ENCODE peak calls at places on chromosome 16, in eight cellular contexts. J is GM03348; C is stimulated activated CD8-positive, alpha-beta memory T cell treated with anti-CD3 and anti-CD28 coated beads, Interleukin-2, amount 100 ng/mL, for 1 hour; A is A549; T is ACHN; E is caudate nucleus; K is thoracic aorta; I is T-cell. D is an unnamed sample.

GRCh38 chr16:473046-474043 is 47.9 kb downstream of the RAB11FIP3 start:
- DNase-seq in J (no peak), C (no peak), A (no peak), T (no peak), E (peak; percentile 39), K (no peak), I (no peak), D (no peak)

GRCh38 chr16:1194665-1195392 is 30.2 kb downstream of the TPSG1 start:
- DNase-seq in J (peak; percentile 74), C (no peak), A (no peak), T (no peak), E (no peak), K (no peak), I (no peak), D (no peak)

GRCh38 chr16:1090620-1091587 is 5.1 kb downstream of the C1QTNF8 start:
- DNase-seq in J (no peak), C (no peak), A (no peak), T (no peak), E (no peak), K (no peak), I (no peak), D (no peak)

GRCh38 chr16:4811773-4812172 is 9.3 kb upstream of the ROGDI start:
- DNase-seq in J (no peak), C (no peak), A (no peak), T (no peak), E (no peak), K (no peak), I (no peak), D (no peak)

GRCh38 chr16:9007177-9007794 is 43.6 kb upstream of the USP7 start:
- DNase-seq in J (peak; percentile 58), C (no peak), A (no peak), T (no peak), E (no peak), K (no peak), I (no peak), D (peak; percentile 8)

GRCh38 chr16:56985288-56985961 is 3.9 kb upstream of the NLRC5 start:
- DNase-seq in J (peak; percentile 94), C (no peak), A (peak; percentile 89), T (peak; percentile 89), E (no peak), K (peak; percentile 36), I (no peak), D (peak; percentile 88)

GRCh38 chr16:27232061-27232841 is 28.9 kb downstream of the KDM8 start:
- DNase-seq in J (no peak), C (no peak), A (no peak), T (no peak), E (no peak), K (no peak), I (no peak), D (no peak)

GRCh38 chr16:53083123-53083522 is 28.3 kb downstream of the CHD9 start:
- DNase-seq in J (peak; percentile 36), C (no peak), A (no peak), T (no peak), E (no peak), K (no peak), I (no peak), D (no peak)

GRCh38 chr16:70018254-70018653 is 67.1 kb downstream of the CLEC18A start:
- DNase-seq in J (no peak), C (peak; percentile 17), A (peak; percentile 10), T (peak; percentile 45), E (peak; percentile 15), K (no peak), I (peak; percentile 52), D (peak; percentile 4)

GRCh38 chr16:80116711-80117110 is 424.1 kb upstream of the DYNLRB2 start:
- DNase-seq in J (no peak), C (no peak), A (no peak), T (no peak), E (no peak), K (no peak), I (no peak), D (no peak)

GRCh38 chr16:15396948-15397594 is 1.5 kb downstream of the MPV17L start:
- DNase-seq in J (no peak), C (no peak), A (no peak), T (no peak), E (no peak), K (no peak), I (no peak), D (no peak)

GRCh38 chr16:26993988-26994387 is 72.7 kb upstream of the C16orf82 start:
- DNase-seq in J (peak; percentile 60), C (no peak), A (no peak), T (no peak), E (no peak), K (no peak), I (no peak), D (peak; percentile 59)